ENCODE peak calls at places on chromosome 3, in four cellular contexts. D is AG10803, S is brain microvascular endothelial cell, N is right atrium auricular region. L is an unnamed sample.

GRCh38 chr3:192933779-192934456 is 16.3 kb upstream of the MB21D2 start:
- DNase-seq in N (no peak), S (peak; percentile 56), D (no peak), L (peak; percentile 60)

GRCh38 chr3:126654571-126655393 is at the start of gene TXNRD3:
- DNase-seq in S (peak; percentile 36), D (peak; percentile 65), N (peak; percentile 74), L (peak; percentile 73)

GRCh38 chr3:50275996-50276761 is 2.7 kb upstream of the LSMEM2 start:
- DNase-seq in S (no peak), N (no peak), D (no peak), L (no peak)

GRCh38 chr3:171980578-171981270 is 58.7 kb upstream of the FNDC3B start:
- DNase-seq in D (peak; percentile 36), N (no peak), S (peak; percentile 53), L (peak; percentile 79)

GRCh38 chr3:46472056-46472455 is 7.4 kb upstream of the LTF start:
- DNase-seq in D (no peak), S (no peak), N (peak; percentile 5), L (no peak)

GRCh38 chr3:111194048-111194447 is 122.4 kb downstream of the NECTIN3 start:
- DNase-seq in S (no peak), N (no peak), D (no peak), L (no peak)

GRCh38 chr3:177601120-177601519 is 403.8 kb upstream of the TBL1XR1 start:
- DNase-seq in D (no peak), S (no peak), N (no peak), L (no peak)

GRCh38 chr3:157239082-157239704 is 79.2 kb upstream of the CCNL1 start:
- DNase-seq in N (no peak), D (peak; percentile 45), S (peak; percentile 71), L (peak; percentile 73)

GRCh38 chr3:186506846-186507245 is 37.3 kb downstream of the CRYGS start:
- DNase-seq in N (no peak), S (peak; percentile 36), D (no peak), L (no peak)

GRCh38 chr3:264394-265156 is 68.0 kb downstream of the CHL1 start:
- DNase-seq in D (peak; percentile 60), S (no peak), N (no peak), L (peak; percentile 62)

GRCh38 chr3:50926868-50927267 is 252.1 kb downstream of the DOCK3 start:
- DNase-seq in D (no peak), S (no peak), N (no peak), L (no peak)

GRCh38 chr3:40978442-40978841 is 220.9 kb upstream of the CTNNB1 start:
- DNase-seq in S (no peak), N (no peak), D (no peak), L (no peak)

GRCh38 chr3:40845447-40845846 is 320.7 kb downstream of the ZNF621 start:
- DNase-seq in N (no peak), S (no peak), D (no peak), L (no peak)

GRCh38 chr3:25432191-25432720 is 4.2 kb downstream of the RARB start:
- DNase-seq in D (no peak), N (no peak), S (no peak), L (no peak)
- H3K4me3 ChIP-seq in D (no peak overlapping the region), N (peak overlapping the region; percentile 71), S (peak overlapping the region; percentile 90), L (no peak overlapping the region)

GRCh38 chr3:159764211-159765024 is 224.2 kb upstream of the IL12A start:
- DNase-seq in N (peak; percentile 66), D (peak; percentile 86), S (peak; percentile 70), L (peak; percentile 87)

GRCh38 chr3:159765860-159766294 is 222.8 kb upstream of the IL12A start:
- DNase-seq in D (no peak), N (no peak), S (no peak), L (no peak)

GRCh38 chr3:159763466-159764210 is 225.0 kb upstream of the IL12A start:
- DNase-seq in N (peak; percentile 67), S (peak; percentile 91), D (peak; percentile 83), L (peak; percentile 86)

GRCh38 chr3:159765025-159765859 is 223.4 kb upstream of the IL12A start:
- DNase-seq in N (peak; percentile 93), D (peak; percentile 99), S (peak; percentile 99), L (peak; percentile 93)

GRCh38 chr3:159766563-159767185 is 222.0 kb upstream of the IL12A start:
- DNase-seq in S (peak; percentile 55), D (peak; percentile 60), N (no peak), L (peak; percentile 59)
- TF ChIP-seq CTCF in S (peak; percentile 75), D (peak; percentile 70), N (peak; percentile 59), L (peak; percentile 60)

GRCh38 chr3:16176391-16177030 is 2.0 kb downstream of the GALNT15 start:
- DNase-seq in N (no peak), S (no peak), D (no peak), L (peak; percentile 14)

GRCh38 chr3:16174389-16174788 is at the start of gene GALNT15:
- DNase-seq in N (peak; percentile 96), D (peak; percentile 98), S (peak; percentile 97), L (peak; percentile 98)

GRCh38 chr3:16174976-16175901 is 759 bp downstream of the GALNT15 start:
- DNase-seq in S (no peak), N (no peak), D (no peak), L (no peak)

GRCh38 chr3:16171825-16172224 is 2.7 kb upstream of the GALNT15 start:
- DNase-seq in N (no peak), S (no peak), D (no peak), L (no peak)

DNA sequence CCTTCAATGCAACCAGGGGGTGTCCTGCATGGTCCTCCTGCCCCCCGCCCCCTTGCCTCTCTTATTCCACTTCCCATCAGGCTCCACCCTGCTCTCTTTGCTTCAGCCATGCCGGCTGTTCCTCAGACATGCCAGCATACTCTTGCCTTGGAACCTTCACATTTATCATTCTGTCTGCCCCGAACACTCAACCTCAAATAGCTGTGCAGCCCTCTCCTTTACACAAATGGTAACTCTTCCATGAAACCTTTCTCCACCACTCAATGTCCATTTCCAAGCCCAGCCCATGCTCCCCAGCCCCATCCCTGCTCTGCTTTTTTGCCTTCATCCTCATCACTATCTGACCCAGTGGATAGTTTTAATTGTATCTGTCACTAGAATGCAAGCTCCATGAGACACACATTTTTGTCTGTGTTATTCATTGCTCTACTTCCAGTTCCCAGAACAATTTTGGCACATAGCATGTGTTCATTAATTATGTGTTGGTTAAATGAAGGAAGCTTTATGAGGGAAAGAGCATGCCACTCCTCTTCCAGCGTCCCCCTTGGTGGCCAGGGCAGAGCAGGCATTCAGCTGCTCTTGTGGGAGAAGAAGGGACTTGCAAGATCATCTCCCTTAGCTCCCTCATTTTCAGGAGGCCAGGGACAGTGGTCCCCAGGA is 654 bp upstream of the GALNT15 start:
- DNase-seq in S (no peak), N (no peak), D (peak; percentile 87), L (no peak)
- H3K4me3 ChIP-seq in S (no peak overlapping the region), N (peak overlapping the region; percentile 50), D (peak overlapping the region; percentile 54), L (no peak overlapping the region)

DNA sequence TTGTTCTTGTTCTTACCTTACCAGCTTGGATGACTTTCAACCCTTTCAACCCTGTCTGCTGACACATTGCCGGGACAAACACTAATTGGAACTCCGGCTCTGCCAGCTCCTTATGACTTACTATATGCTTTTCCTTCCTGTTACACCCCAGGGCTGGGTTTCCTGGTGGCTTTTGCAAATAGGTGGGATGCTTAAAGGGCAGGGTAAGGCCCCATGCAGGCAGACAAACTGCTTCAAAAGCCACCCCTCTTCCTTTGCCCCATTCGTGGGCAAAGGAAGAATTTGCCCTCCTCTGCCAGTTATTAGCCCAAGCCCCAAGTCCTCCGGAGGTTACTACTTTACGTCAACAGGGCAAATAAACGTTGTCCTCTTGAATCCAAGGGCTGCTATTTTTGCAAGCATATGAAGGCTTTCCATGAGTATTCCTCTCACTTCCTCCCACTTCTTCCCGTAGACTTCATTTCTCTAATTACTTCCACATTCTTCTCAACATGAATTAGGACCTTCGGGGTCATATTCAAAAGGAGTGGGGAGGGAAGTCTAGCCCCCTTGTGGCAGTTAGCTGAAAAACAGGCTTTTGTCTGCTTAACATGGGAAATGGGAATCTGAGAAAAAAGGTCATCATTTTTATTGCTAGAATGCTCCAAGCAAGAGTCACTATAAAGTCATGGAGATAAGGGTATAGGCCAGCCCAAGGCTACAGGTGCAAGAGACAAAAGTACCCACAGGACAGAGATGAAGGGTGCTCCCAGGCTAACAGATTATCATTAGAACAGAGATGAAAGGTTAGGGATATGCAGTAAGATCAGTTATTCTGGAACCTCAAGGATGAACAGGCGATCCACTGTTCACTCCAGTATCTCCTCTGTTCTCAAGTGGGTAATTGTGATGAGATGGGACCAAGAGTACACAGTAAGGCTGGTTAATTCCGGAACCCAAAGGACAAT is 56.3 kb upstream of the FSTL1 start:
- DNase-seq in S (peak; percentile 53), D (peak; percentile 80), N (peak; percentile 68), L (peak; percentile 73)
- TF ChIP-seq CTCF in S (peak; percentile 81), D (peak; percentile 86), N (peak; percentile 77), L (peak; percentile 78)

GRCh38 chr3:125052671-125053303 is 3.0 kb downstream of the HEG1 start:
- DNase-seq in D (peak; percentile 98), S (peak; percentile 90), N (no peak), L (peak; percentile 99)

GRCh38 chr3:125050486-125051172 is 5.2 kb downstream of the HEG1 start:
- DNase-seq in N (no peak), S (no peak), D (no peak), L (no peak)

GRCh38 chr3:125051205-125051604 is 4.6 kb downstream of the HEG1 start:
- DNase-seq in D (no peak), S (no peak), N (no peak), L (no peak)

GRCh38 chr3:125053304-125053699 is 2.5 kb downstream of the HEG1 start:
- DNase-seq in S (no peak), D (no peak), N (no peak), L (no peak)

GRCh38 chr3:125051715-125052581 is 3.8 kb downstream of the HEG1 start:
- DNase-seq in N (peak; percentile 87), D (peak; percentile 94), S (peak; percentile 86), L (peak; percentile 97)
- H3K4me3 ChIP-seq in N (peak overlapping the region; percentile 87), D (peak overlapping the region; percentile 74), S (peak overlapping the region; percentile 78), L (peak overlapping the region; percentile 80)

DNA sequence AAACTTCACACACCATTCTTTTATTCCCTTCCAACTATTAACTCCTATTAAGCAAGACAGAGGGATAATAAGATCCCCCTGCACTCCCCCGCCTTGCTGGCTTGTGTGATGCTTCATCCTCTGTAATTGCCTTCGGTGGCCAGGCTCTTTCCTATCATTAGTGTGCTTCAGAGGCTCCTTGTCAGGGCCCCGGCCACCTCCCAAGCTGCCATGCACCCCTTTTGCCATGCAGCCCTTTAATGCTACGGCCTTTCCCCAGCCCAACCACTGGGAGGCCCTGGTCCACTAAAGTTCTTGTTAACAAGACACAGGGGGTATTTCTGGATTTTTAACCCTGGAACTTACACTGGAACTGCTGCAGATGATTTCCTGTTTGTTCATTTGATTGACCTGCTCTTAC is 175.9 kb upstream of the TOPAZ1 start:
- DNase-seq in N (no peak), D (no peak), S (no peak), L (no peak)
- TF ChIP-seq CTCF in N (no peak), D (peak; percentile 20), S (peak; percentile 31), L (peak; percentile 6)

GRCh38 chr3:188154758-188155574 is 1.0 kb downstream of the LPP start:
- DNase-seq in N (no peak), S (no peak), D (peak; percentile 41), L (peak; percentile 24)
- H3K4me3 ChIP-seq in N (peak overlapping the region; percentile 83), S (peak overlapping the region; percentile 80), D (peak overlapping the region; percentile 92), L (peak overlapping the region; percentile 77)

L was measured in cardiac fibroblast.